ENCODE peak calls at places on chromosome 3, in eight cellular contexts. S is psoas muscle; Z is AG04450; W is left ventricle myocardium inferior; F is B cell; D is RWPE2; X is CD8-positive, alpha-beta T cell; N is gastrocnemius medialis. O is an unnamed sample.

GRCh38 chr3:108342829-108343478 is 46.6 kb downstream of the HHLA2 start:
- DNase-seq in W (no peak), X (no peak), D (no peak), F (no peak), S (no peak), Z (no peak), N (no peak), O (peak)

GRCh38 chr3:58383476-58383875 is 50.2 kb downstream of the PDHB start:
- DNase-seq in N (no peak), S (no peak), W (no peak), Z (no peak), X (no peak), D (no peak), F (no peak), O (no peak)

GRCh38 chr3:183486472-183486871 is 58.1 kb upstream of the MCF2L2 start:
- DNase-seq in D (no peak), S (no peak), Z (no peak), X (no peak), W (no peak), N (no peak), F (no peak), O (no peak)

GRCh38 chr3:38353151-38353550 is 6.6 kb downstream of the XYLB start:
- DNase-seq in F (no peak), X (no peak), D (no peak), N (no peak), Z (no peak), W (no peak), S (no peak), O (no peak)

GRCh38 chr3:16885588-16885903 is 791 bp downstream of the PLCL2 start:
- DNase-seq in S (no peak), Z (no peak), D (no peak), W (no peak), F (no peak), N (peak), X (peak), O (peak)

GRCh38 chr3:133283958-133284807 is 115.7 kb upstream of the BFSP2 start:
- DNase-seq in F (no peak), W (no peak), X (no peak), Z (no peak), N (no peak), D (no peak), S (no peak), O (no peak)

GRCh38 chr3:66803206-66803605 is 194.9 kb upstream of the KBTBD8 start:
- DNase-seq in F (no peak), D (no peak), N (no peak), W (no peak), X (no peak), Z (no peak), S (no peak), O (no peak)

GRCh38 chr3:161600185-161600584 is 103.6 kb downstream of the OTOL1 start:
- DNase-seq in D (no peak), W (no peak), X (no peak), F (no peak), Z (no peak), S (no peak), N (no peak), O (no peak)

GRCh38 chr3:40780341-40780800 is 255.6 kb downstream of the ZNF621 start:
- DNase-seq in S (peak), W (peak), X (no peak), N (peak), Z (no peak), D (no peak), F (no peak), O (no peak)

GRCh38 chr3:38168151-38168987 is 3.0 kb downstream of the OXSR1 start:
- DNase-seq in N (no peak), F (no peak), D (peak), S (no peak), Z (no peak), X (no peak), W (no peak), O (no peak)

GRCh38 chr3:37971467-37971866 is 19.1 kb upstream of the VILL start:
- DNase-seq in F (no peak), Z (no peak), N (no peak), D (no peak), X (no peak), W (no peak), S (no peak), O (no peak)

GRCh38 chr3:186287723-186288122 is 74.3 kb downstream of the DGKG start:
- DNase-seq in X (no peak), W (no peak), Z (peak), D (no peak), N (no peak), F (no peak), S (no peak), O (no peak)

GRCh38 chr3:64548200-64548889 is 139.5 kb downstream of the ADAMTS9 start:
- DNase-seq in D (no peak), X (no peak), Z (peak), S (peak), F (no peak), N (peak), W (peak), O (no peak)

GRCh38 chr3:121998588-121999473 is 23.2 kb downstream of the ILDR1 start:
- DNase-seq in N (no peak), X (no peak), D (no peak), S (no peak), W (no peak), Z (no peak), F (no peak), O (no peak)

GRCh38 chr3:187746479-187747335 is 1.4 kb upstream of the BCL6 start:
- DNase-seq in Z (no peak), D (no peak), S (no peak), X (no peak), N (peak), F (no peak), W (no peak), O (no peak)

GRCh38 chr3:111237906-111238305 is 166.3 kb downstream of the NECTIN3 start:
- DNase-seq in F (no peak), D (no peak), N (no peak), S (no peak), W (no peak), Z (no peak), X (no peak), O (no peak)

GRCh38 chr3:147797095-147797494 is 387.9 kb downstream of the ZIC1 start:
- DNase-seq in D (no peak), W (no peak), F (no peak), N (no peak), S (no peak), Z (no peak), X (no peak), O (no peak)

GRCh38 chr3:14337828-14338227 is 64.6 kb upstream of the SLC6A6 start:
- DNase-seq in D (no peak), X (no peak), F (no peak), Z (no peak), W (no peak), N (no peak), S (no peak), O (no peak)

GRCh38 chr3:44240061-44240460 is 1.6 kb upstream of the TOPAZ1 start:
- DNase-seq in Z (no peak), W (no peak), X (no peak), D (no peak), N (no peak), S (no peak), F (no peak), O (no peak)

GRCh38 chr3:46690798-46691197 is 2.7 kb downstream of the ALS2CL start:
- DNase-seq in D (no peak), X (no peak), W (peak), F (no peak), Z (no peak), N (no peak), S (no peak), O (no peak)

GRCh38 chr3:181568248-181568647 is 143.5 kb upstream of the SOX2 start:
- DNase-seq in S (no peak), W (no peak), X (no peak), N (no peak), F (no peak), D (no peak), Z (no peak), O (no peak)

GRCh38 chr3:198028718-198029117 is 68.7 kb downstream of the LMLN start:
- DNase-seq in D (no peak), F (no peak), W (no peak), Z (peak), S (no peak), N (no peak), X (no peak), O (no peak)

GRCh38 chr3:17466028-17466427 is 276.4 kb downstream of the TBC1D5 start:
- DNase-seq in N (no peak), S (no peak), F (no peak), Z (no peak), D (no peak), X (no peak), W (no peak), O (no peak)

GRCh38 chr3:138824114-138824506 is 10.6 kb downstream of the PIK3CB start:
- DNase-seq in Z (no peak), D (no peak), W (no peak), S (no peak), X (no peak), N (no peak), F (no peak), O (no peak)

GRCh38 chr3:190183121-190183520 is 62.4 kb upstream of the P3H2 start:
- DNase-seq in D (no peak), N (no peak), Z (peak), W (no peak), F (no peak), S (no peak), X (no peak), O (peak)

GRCh38 chr3:51637144-51637940 is 33.7 kb upstream of the TEX264 start:
- DNase-seq in W (no peak), F (no peak), S (no peak), N (no peak), Z (no peak), D (no peak), X (no peak), O (no peak)

GRCh38 chr3:51642462-51642861 is 28.6 kb upstream of the TEX264 start:
- DNase-seq in X (no peak), S (no peak), Z (no peak), D (no peak), F (no peak), N (no peak), W (no peak), O (no peak)

GRCh38 chr3:51637941-51638471 is 33.0 kb upstream of the TEX264 start:
- DNase-seq in W (no peak), N (no peak), Z (peak), S (no peak), F (peak), X (peak), D (no peak), O (peak)
- TF ChIP-seq CTCF in W (peak), N (peak), Z (peak), S (peak), F (peak), X (peak), D (peak), O (peak)

GRCh38 chr3:10693457-10693856 is 122.6 kb upstream of the SLC6A11 start:
- DNase-seq in Z (no peak), S (no peak), D (no peak), F (no peak), W (no peak), X (no peak), N (no peak), O (no peak)

GRCh38 chr3:10692039-10692438 is 124.0 kb upstream of the SLC6A11 start:
- DNase-seq in F (no peak), W (no peak), S (no peak), N (no peak), D (no peak), Z (no peak), X (no peak), O (no peak)

GRCh38 chr3:10683106-10683505 is 132.9 kb upstream of the SLC6A11 start:
- DNase-seq in X (no peak), W (no peak), F (no peak), D (no peak), N (no peak), Z (no peak), S (no peak), O (no peak)

GRCh38 chr3:10688548-10689172 is 127.4 kb upstream of the SLC6A11 start:
- DNase-seq in X (no peak), W (no peak), S (no peak), D (no peak), Z (no peak), N (no peak), F (no peak), O (no peak)

GRCh38 chr3:10688126-10688525 is 127.9 kb upstream of the SLC6A11 start:
- DNase-seq in X (no peak), F (no peak), S (no peak), W (no peak), D (no peak), N (no peak), Z (no peak), O (no peak)
- TF ChIP-seq CTCF in X (no peak), F (no peak), S (no peak), W (no peak), D (no peak), N (no peak), Z (no peak), O (no peak)

GRCh38 chr3:31639828-31640227 is 107.1 kb downstream of the STT3B start:
- DNase-seq in N (no peak), X (no peak), S (no peak), W (no peak), F (no peak), Z (no peak), D (no peak), O (no peak)
- TF ChIP-seq CTCF in N (no peak), X (no peak), S (no peak), W (no peak), F (no peak), Z (no peak), D (no peak), O (no peak)

GRCh38 chr3:25834346-25834745 is 44.5 kb downstream of the OXSM start:
- DNase-seq in D (no peak), W (no peak), X (no peak), F (no peak), Z (no peak), S (no peak), N (no peak), O (no peak)

GRCh38 chr3:25826510-25826909 is 36.6 kb downstream of the OXSM start:
- DNase-seq in X (no peak), N (no peak), F (no peak), D (no peak), S (no peak), Z (no peak), W (no peak), O (no peak)

GRCh38 chr3:25836579-25836978 is 46.7 kb downstream of the OXSM start:
- DNase-seq in S (no peak), W (no peak), X (no peak), Z (no peak), F (no peak), D (no peak), N (no peak), O (no peak)

GRCh38 chr3:25830373-25831305 is 40.7 kb downstream of the OXSM start:
- DNase-seq in Z (no peak), D (no peak), X (no peak), N (no peak), W (no peak), F (no peak), S (no peak), O (no peak)

GRCh38 chr3:25831578-25831977 is 41.7 kb downstream of the OXSM start:
- DNase-seq in X (no peak), Z (no peak), W (no peak), N (no peak), S (no peak), F (no peak), D (no peak), O (no peak)
- TF ChIP-seq CTCF in X (no peak), Z (peak), W (peak), N (no peak), S (no peak), F (no peak), D (peak), O (no peak)

DNA sequence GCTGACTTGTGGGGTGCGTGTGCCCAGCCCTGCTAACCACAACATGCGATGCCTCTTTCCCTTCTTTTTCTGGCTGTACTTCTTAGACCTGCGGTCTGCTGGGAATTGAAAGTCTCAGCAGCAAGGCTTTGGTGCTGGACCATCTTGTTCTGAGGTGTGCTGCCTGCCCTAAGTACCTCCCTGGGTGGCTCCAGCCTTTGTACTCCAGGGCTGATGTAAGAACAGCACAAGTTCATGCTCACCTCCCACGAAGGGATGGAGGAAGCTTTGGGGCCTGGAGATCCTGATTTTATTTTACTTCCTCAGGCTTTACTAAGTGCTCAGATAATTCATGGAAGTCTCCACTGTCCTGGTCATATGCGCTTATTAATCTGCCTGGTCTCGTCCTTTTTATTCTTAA is 28.9 kb downstream of the FAM43A start:
- DNase-seq in S (no peak), Z (no peak), N (no peak), W (no peak), X (no peak), D (no peak), F (no peak), O (no peak)
- TF ChIP-seq CTCF in S (no peak), Z (no peak), N (no peak), W (no peak), X (no peak), D (no peak), F (no peak), O (no peak)

DNA sequence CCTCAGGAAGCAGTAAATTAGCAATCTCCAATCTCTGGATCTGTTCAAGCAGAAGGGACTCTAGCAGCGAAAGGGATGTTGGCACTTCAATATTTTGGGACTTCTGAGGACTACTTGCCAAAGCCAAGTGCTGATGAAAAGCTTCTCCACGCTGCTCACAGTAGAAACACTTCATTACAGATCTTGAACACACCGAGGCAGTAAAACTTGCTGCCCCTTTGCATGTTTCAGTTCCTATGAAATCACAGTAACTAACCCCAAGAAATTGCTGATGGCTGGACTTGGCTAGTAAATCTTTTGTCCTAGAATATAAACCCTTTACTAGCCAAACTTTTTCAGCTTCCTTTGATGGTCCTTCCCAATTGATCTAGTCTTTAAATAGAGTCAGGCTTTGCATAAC is 750.5 kb upstream of the GRM7 start:
- DNase-seq in D (no peak), X (no peak), W (no peak), N (no peak), F (no peak), Z (no peak), S (no peak), O (no peak)
- TF ChIP-seq CTCF in D (no peak), X (no peak), W (no peak), N (no peak), F (no peak), Z (no peak), S (no peak), O (no peak)

GRCh38 chr3:24687646-24688045 is 193.0 kb upstream of the THRB start:
- DNase-seq in S (no peak), X (no peak), Z (no peak), W (no peak), D (no peak), N (peak), F (no peak), O (no peak)
- TF ChIP-seq CTCF in S (no peak), X (no peak), Z (no peak), W (no peak), D (no peak), N (no peak), F (no peak), O (no peak)